ENCODE peak calls at places on chromosomes 2 and 18, in eight cellular contexts. V is HepG2, J is body of pancreas, U is IMR-90, S is H1, F is stomach, O is adrenal gland, Z is HCT116. H is an unnamed sample.

GRCh38 chr2:57947398-57947797 is 99.2 kb upstream of the VRK2 start:
- DNase-seq in O (no peak), V (no peak), F (no peak), U (no peak), Z (no peak), J (no peak), S (no peak), H (no peak)

GRCh38 chr2:172856561-172856960 is 120.9 kb downstream of the RAPGEF4 start:
- DNase-seq in O (no peak), V (no peak), Z (no peak), S (no peak), J (no peak), U (no peak), F (no peak), H (no peak)

GRCh38 chr2:241797441-241798080 is 11.4 kb upstream of the NEU4 start:
- DNase-seq in O (no peak), S (no peak), Z (no peak), U (no peak), V (no peak), F (no peak), J (no peak), H (no peak)

GRCh38 chr2:226410212-226410611 is 389.4 kb downstream of the IRS1 start:
- DNase-seq in Z (no peak), J (no peak), U (peak; percentile 24), O (no peak), V (no peak), S (no peak), F (no peak), H (no peak)

GRCh38 chr18:23650963-23651927 is 11.5 kb downstream of the ANKRD29 start:
- DNase-seq in F (no peak), V (peak; percentile 66), U (peak; percentile 77), O (no peak), S (no peak), Z (no peak), J (no peak), H (no peak)

GRCh38 chr2:102145939-102146338 is 3.4 kb downstream of the IL1R1 start:
- DNase-seq in S (no peak), O (no peak), V (no peak), J (no peak), Z (no peak), U (no peak), F (no peak), H (no peak)

GRCh38 chr2:223060201-223060825 is 8.3 kb downstream of the KCNE4 start:
- DNase-seq in Z (no peak), S (no peak), J (no peak), F (no peak), V (no peak), U (no peak), O (no peak), H (no peak)

GRCh38 chr2:161119483-161119882 is 40.7 kb upstream of the TANK start:
- DNase-seq in S (no peak), J (no peak), F (no peak), U (no peak), O (no peak), V (no peak), Z (no peak), H (no peak)

DNA sequence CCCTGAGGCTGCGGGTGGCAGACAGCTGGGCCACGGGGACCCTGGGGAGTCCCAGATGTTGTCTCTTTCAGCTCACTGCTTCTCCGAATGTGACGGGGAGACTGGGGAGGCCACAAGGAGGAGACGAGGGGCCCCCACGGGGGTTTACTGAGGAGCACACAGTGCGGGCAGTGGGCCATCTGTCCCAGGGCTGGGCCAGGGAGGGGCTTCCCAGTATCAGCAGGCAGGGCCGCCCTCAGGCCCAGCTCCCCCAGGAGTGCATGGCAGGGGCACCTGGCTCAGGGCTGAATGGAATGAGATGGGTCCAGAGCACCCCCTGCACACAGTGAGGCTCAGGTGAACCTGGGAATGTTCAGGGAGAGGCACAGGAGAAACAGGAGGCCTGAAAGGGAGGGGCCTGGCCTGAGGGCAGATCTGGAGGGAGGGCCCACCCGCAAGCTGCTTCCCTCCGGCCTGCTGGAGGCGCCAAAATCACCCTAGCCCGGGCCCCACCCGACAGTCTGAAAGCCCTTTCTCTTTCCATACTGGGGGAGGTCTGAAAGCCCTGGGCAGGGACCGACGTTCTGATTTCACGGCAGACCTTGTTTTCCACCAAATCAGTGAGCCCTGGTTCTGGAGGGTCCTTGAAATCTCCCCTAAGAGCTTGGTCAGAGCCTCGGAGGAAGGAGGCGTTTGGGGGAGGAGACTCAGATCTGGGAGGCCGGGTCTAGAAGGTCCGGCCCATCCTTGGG is 35.5 kb upstream of the PTMA start:
- DNase-seq in Z (peak; percentile 79), F (peak; percentile 72), V (peak; percentile 71), U (peak; percentile 32), S (peak; percentile 86), J (no peak), O (no peak), H (peak; percentile 76)
- TF ChIP-seq POLR2A in Z (peak; percentile 25), F (no peak), V (no peak), U (no peak), S (no peak), J (no peak), O (no peak), H (no peak)

DNA sequence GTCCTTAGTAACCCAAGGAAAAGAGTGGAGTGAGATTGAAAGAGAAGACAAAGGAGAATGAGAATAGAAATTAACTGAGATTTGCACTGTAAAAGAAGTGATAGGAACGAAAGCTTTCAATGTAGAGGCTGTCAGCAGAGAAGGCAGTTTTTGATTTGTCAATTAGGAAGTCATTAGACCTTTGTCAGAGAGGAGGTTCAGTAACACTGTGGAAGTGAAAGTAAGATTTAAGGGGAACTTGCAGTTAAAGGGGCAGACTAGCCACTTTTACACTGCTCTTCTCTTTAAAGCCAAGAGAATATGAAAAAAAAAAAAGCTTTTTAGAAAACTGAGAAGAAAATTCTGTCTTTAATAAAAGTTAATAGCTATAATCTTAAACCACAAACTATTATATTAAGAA is 11.5 kb upstream of the KYNU start:
- DNase-seq in V (no peak), O (no peak), F (no peak), J (no peak), S (no peak), U (peak; percentile 30), Z (no peak), H (no peak)
- TF ChIP-seq POLR2A in V (no peak), O (no peak), F (no peak), J (no peak), S (no peak), U (no peak), Z (no peak), H (no peak)

GRCh38 chr18:48947583-48947982 is 3.2 kb downstream of the SMAD7 start:
- DNase-seq in O (peak; percentile 74), Z (no peak), U (no peak), F (peak; percentile 48), V (no peak), J (peak; percentile 60), S (no peak), H (no peak)

GRCh38 chr18:48949606-48950535 is 894 bp downstream of the SMAD7 start:
- DNase-seq in Z (no peak), S (peak; percentile 79), V (no peak), J (peak; percentile 66), U (peak; percentile 60), O (no peak), F (peak; percentile 55), H (peak; percentile 22)

GRCh38 chr18:48947102-48947501 is 3.7 kb downstream of the SMAD7 start:
- DNase-seq in S (no peak), V (no peak), O (no peak), F (no peak), J (no peak), U (no peak), Z (no peak), H (no peak)

GRCh38 chr18:48949051-48949605 is 1.6 kb downstream of the SMAD7 start:
- DNase-seq in S (no peak), O (no peak), J (peak; percentile 56), Z (no peak), F (peak; percentile 69), V (no peak), U (no peak), H (no peak)

GRCh38 chr18:48948112-48949050 is 2.4 kb downstream of the SMAD7 start:
- DNase-seq in V (peak; percentile 94), Z (no peak), O (peak; percentile 66), J (peak; percentile 71), F (peak; percentile 77), U (peak; percentile 86), S (no peak), H (peak; percentile 28)
- TF ChIP-seq POLR2A in V (peak; percentile 69), Z (no peak), O (no peak), J (no peak), F (no peak), U (peak; percentile 61), S (no peak), H (no peak)

GRCh38 chr18:677951-678363 is 20.5 kb downstream of the TYMS start:
- DNase-seq in U (no peak), O (peak; percentile 56), Z (no peak), F (no peak), S (no peak), V (no peak), J (no peak), H (no peak)
- TF ChIP-seq POLR2A in U (no peak), O (no peak), Z (no peak), F (no peak), S (no peak), V (no peak), J (no peak), H (no peak)

GRCh38 chr18:59094569-59094968 is 45.1 kb upstream of the SEC11C start:
- DNase-seq in V (no peak), Z (no peak), F (no peak), J (no peak), U (no peak), O (no peak), S (no peak), H (no peak)
- TF ChIP-seq POLR2A in V (no peak), Z (no peak), F (no peak), J (no peak), U (no peak), O (no peak), S (no peak), H (no peak)

GRCh38 chr2:183078467-183079334 is at the start of gene DUSP19:
- DNase-seq in V (peak; percentile 95), S (peak; percentile 99), U (peak; percentile 91), F (peak; percentile 95), J (peak; percentile 96), Z (peak; percentile 97), O (peak; percentile 97), H (peak; percentile 94)
- TF ChIP-seq POLR2A in V (peak; percentile 82), S (peak; percentile 25), U (peak; percentile 46), F (no peak), J (peak; percentile 65), Z (peak; percentile 91), O (peak; percentile 67), H (peak; percentile 86)

H was measured in erythroblast.